ENCODE peak calls at places on chromosomes 7 and 10, in four cellular contexts. M is PC-3; L is heart left ventricle; K is CD4-positive, alpha-beta T cell. D is an unnamed sample.

GRCh38 chr10:71714055-71714454 is 5.5 kb downstream of the C10orf105 start:
- DNase-seq in M (no peak), L (no peak), K (no peak), D (no peak)

GRCh38 chr10:59872892-59873463 is 33.4 kb downstream of the CCDC6 start:
- DNase-seq in M (no peak), L (peak; percentile 52), K (no peak), D (no peak)

GRCh38 chr10:68074404-68074774 is 694 bp downstream of the HERC4 start:
- DNase-seq in M (no peak), L (no peak), K (no peak), D (no peak)

GRCh38 chr10:106705576-106706526 is 458.7 kb downstream of the SORCS1 start:
- DNase-seq in M (peak; percentile 72), L (peak; percentile 43), K (no peak), D (no peak)

GRCh38 chr10:46541017-46541661 is 15.3 kb downstream of the GPRIN2 start:
- DNase-seq in M (no peak), L (no peak), K (no peak), D (peak; percentile 11)

GRCh38 chr10:49187044-49187484 is 1.1 kb downstream of the TMEM273 start:
- DNase-seq in M (no peak), L (no peak), K (no peak), D (no peak)

GRCh38 chr10:70192325-70192966 is 22.1 kb upstream of the SAR1A start:
- DNase-seq in M (no peak), L (no peak), K (no peak), D (no peak)

GRCh38 chr10:58818889-58819288 is 306.2 kb downstream of the BICC1 start:
- DNase-seq in M (peak; percentile 97), L (no peak), K (no peak), D (no peak)

GRCh38 chr10:97096327-97097153 is 89.2 kb downstream of the SLIT1 start:
- DNase-seq in M (no peak), L (peak; percentile 82), K (no peak), D (no peak)

GRCh38 chr7:112272921-112273561 is 66.5 kb downstream of the ZNF277 start:
- DNase-seq in M (no peak), L (no peak), K (no peak), D (no peak)

GRCh38 chr7:1974714-1975113 is 258.0 kb downstream of the MAD1L1 start:
- DNase-seq in M (no peak), L (no peak), K (no peak), D (no peak)

GRCh38 chr10:71663311-71663710 is 56.3 kb downstream of the C10orf105 start:
- DNase-seq in M (no peak), L (no peak), K (no peak), D (no peak)

GRCh38 chr7:2063562-2064360 is 169.0 kb downstream of the MAD1L1 start:
- DNase-seq in M (peak; percentile 45), L (peak; percentile 42), K (no peak), D (no peak)

GRCh38 chr7:12211054-12212050 is at the start of gene TMEM106B:
- DNase-seq in M (peak; percentile 97), L (peak; percentile 97), K (peak; percentile 98), D (peak; percentile 97)

GRCh38 chr7:45292481-45292880 is 134.9 kb downstream of the RAMP3 start:
- DNase-seq in M (no peak), L (peak; percentile 30), K (no peak), D (no peak)

GRCh38 chr7:105830405-105831218 is 45.8 kb downstream of the ATXN7L1 start:
- DNase-seq in M (peak; percentile 99), L (no peak), K (no peak), D (no peak)

GRCh38 chr7:17099083-17099973 is 199.1 kb upstream of the AHR start:
- DNase-seq in M (peak; percentile 96), L (no peak), K (no peak), D (no peak)

GRCh38 chr10:14508725-14509124 is 178.0 kb upstream of the FRMD4A start:
- DNase-seq in M (no peak), L (no peak), K (no peak), D (no peak)

GRCh38 chr7:15567652-15568051 is 5.8 kb upstream of the AGMO start:
- DNase-seq in M (no peak), L (no peak), K (no peak), D (no peak)

GRCh38 chr7:149310113-149310836 is 48.3 kb downstream of the ZNF783 start:
- DNase-seq in M (peak; percentile 80), L (no peak), K (no peak), D (no peak)

GRCh38 chr7:74606909-74607255 is 50.6 kb upstream of the GTF2I start:
- DNase-seq in M (no peak), L (no peak), K (no peak), D (no peak)

GRCh38 chr10:88670497-88670896 is 6.3 kb downstream of the LIPF start:
- DNase-seq in M (no peak), L (no peak), K (no peak), D (no peak)

GRCh38 chr10:132927824-132928223 is 14.5 kb downstream of the CFAP46 start:
- DNase-seq in M (no peak), L (no peak), K (no peak), D (no peak)

GRCh38 chr10:13659887-13660544 is 73.3 kb downstream of the PRPF18 start:
- DNase-seq in M (peak; percentile 27), L (peak; percentile 69), K (peak; percentile 52), D (peak; percentile 42)

GRCh38 chr7:122886357-122887081 is at the start of gene CADPS2:
- DNase-seq in M (peak; percentile 71), L (peak; percentile 87), K (no peak), D (no peak)

GRCh38 chr7:149257146-149257545 is 4.8 kb upstream of the ZNF783 start:
- DNase-seq in M (peak; percentile 61), L (no peak), K (no peak), D (no peak)

GRCh38 chr10:11335167-11335652 is 276.2 kb downstream of the USP6NL start:
- DNase-seq in M (no peak), L (no peak), K (no peak), D (no peak)

GRCh38 chr10:101018600-101019439 is 12.1 kb downstream of the PDZD7 start:
- DNase-seq in M (peak; percentile 77), L (peak; percentile 84), K (peak; percentile 57), D (peak; percentile 47)

GRCh38 chr10:106506509-106507265 is 657.8 kb downstream of the SORCS1 start:
- DNase-seq in M (peak; percentile 85), L (no peak), K (no peak), D (no peak)

GRCh38 chr7:94087664-94088352 is 83.7 kb upstream of the BET1 start:
- DNase-seq in M (peak; percentile 81), L (peak; percentile 32), K (peak; percentile 4), D (no peak)

GRCh38 chr10:127989481-127989964 is 82.6 kb downstream of the PTPRE start:
- DNase-seq in M (no peak), L (no peak), K (no peak), D (no peak)

GRCh38 chr10:113616244-113617074 is 47.4 kb downstream of the NRAP start:
- DNase-seq in M (peak; percentile 22), L (no peak), K (no peak), D (no peak)

GRCh38 chr7:957418-958220 is 3.1 kb upstream of the ADAP1 start:
- DNase-seq in M (no peak), L (no peak), K (no peak), D (no peak)

GRCh38 chr10:103556383-103557007 is 63.0 kb downstream of the NEURL1 start:
- DNase-seq in M (no peak), L (no peak), K (no peak), D (no peak)

GRCh38 chr7:144027070-144027469 is 21.7 kb upstream of the OR2A5 start:
- DNase-seq in M (peak; percentile 52), L (no peak), K (no peak), D (no peak)

GRCh38 chr7:91979590-91979989 is 38.9 kb downstream of the AKAP9 start:
- DNase-seq in M (no peak), L (no peak), K (no peak), D (no peak)
- H3K9me3 ChIP-seq in M (no peaks in the 10 kb centered on the region), L (peaks cover 5% of the 10 kb centered on the region), K (no peaks in the 10 kb centered on the region), D (no peaks in the 10 kb centered on the region)

GRCh38 chr7:158361326-158361946 is 226.2 kb downstream of the PTPRN2 start:
- DNase-seq in M (no peak), L (no peak), K (no peak), D (no peak)
- H3K9me3 ChIP-seq in M (no peaks in the 10 kb centered on the region), L (no peaks in the 10 kb centered on the region), K (no peaks in the 10 kb centered on the region), D (no peaks in the 10 kb centered on the region)

GRCh38 chr7:24979470-24979862 is 512 bp downstream of the OSBPL3 start:
- DNase-seq in M (peak; percentile 66), L (peak; percentile 65), K (peak; percentile 76), D (peak; percentile 70)
- H3K9me3 ChIP-seq in M (no peaks in the 10 kb centered on the region), L (no peaks in the 10 kb centered on the region), K (no peaks in the 10 kb centered on the region), D (no peaks in the 10 kb centered on the region)

GRCh38 chr10:42380926-42381547 is 257.3 kb downstream of the ZNF33B start:
- DNase-seq in M (no peak), L (no peak), K (no peak), D (no peak)
- H3K9me3 ChIP-seq in M (peaks cover 9% of the 10 kb centered on the region), L (no peaks in the 10 kb centered on the region), K (no peaks in the 10 kb centered on the region), D (no peaks in the 10 kb centered on the region)

DNA sequence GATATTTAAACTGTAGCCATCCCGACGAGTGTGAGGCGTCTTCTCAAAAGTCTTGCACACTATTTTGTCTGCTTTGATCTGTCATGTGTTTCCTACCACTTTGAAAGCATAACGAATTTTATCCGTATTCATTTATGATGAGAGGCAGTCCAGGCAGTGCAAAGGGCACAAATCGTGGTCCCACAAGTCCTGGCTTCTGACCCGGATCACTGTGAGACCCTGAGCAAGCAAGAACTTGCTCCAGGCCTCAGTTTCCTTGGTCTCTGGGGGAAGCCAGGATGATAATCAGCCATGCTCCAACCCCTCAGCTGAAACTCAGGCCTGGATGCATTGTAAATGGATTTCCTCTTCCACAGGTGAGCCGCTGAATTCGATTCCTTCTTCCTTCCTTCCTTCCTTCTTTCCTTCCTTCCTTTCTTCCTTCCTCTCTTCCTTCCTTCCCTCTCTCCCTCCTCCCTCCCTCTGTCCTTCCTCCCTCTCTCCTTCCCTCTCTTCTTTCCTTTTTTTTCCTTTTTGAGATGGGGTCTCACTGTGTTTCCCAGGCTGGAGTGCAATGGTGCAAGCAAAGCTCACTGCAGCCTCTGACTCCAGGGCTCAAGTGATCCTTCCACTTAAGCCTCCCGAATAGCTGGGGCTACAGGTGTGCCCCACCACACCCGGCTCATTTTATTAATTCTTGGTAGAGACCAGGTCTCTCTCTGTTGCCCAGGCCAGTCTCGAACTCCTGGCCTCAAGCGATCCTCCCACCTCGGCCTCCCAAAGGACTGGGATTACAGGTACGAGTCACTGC is 18.4 kb upstream of the ZKSCAN1 start:
- DNase-seq in M (no peak), L (no peak), K (no peak), D (no peak)
- H3K9me3 ChIP-seq in M (no peaks in the 10 kb centered on the region), L (no peaks in the 10 kb centered on the region), K (no peaks in the 10 kb centered on the region), D (no peaks in the 10 kb centered on the region)

GRCh38 chr7:87330942-87331341 is 14.5 kb upstream of the CROT start:
- DNase-seq in M (no peak), L (no peak), K (no peak), D (no peak)
- H3K9me3 ChIP-seq in M (peaks cover 8% of the 10 kb centered on the region), L (peaks cover 47% of the 10 kb centered on the region), K (peaks cover 26% of the 10 kb centered on the region), D (peaks cover 13% of the 10 kb centered on the region)

GRCh38 chr7:64373017-64373416 is 59.3 kb downstream of the ZNF736 start:
- DNase-seq in M (no peak), L (no peak), K (no peak), D (no peak)
- H3K9me3 ChIP-seq in M (no peaks in the 10 kb centered on the region), L (peaks cover 13% of the 10 kb centered on the region), K (peaks cover 37% of the 10 kb centered on the region), D (peaks cover 3% of the 10 kb centered on the region)

GRCh38 chr10:115914475-115914874 is 358.5 kb downstream of the GFRA1 start:
- DNase-seq in M (no peak), L (no peak), K (no peak), D (no peak)

GRCh38 chr10:115903845-115904244 is 369.2 kb downstream of the GFRA1 start:
- DNase-seq in M (no peak), L (no peak), K (no peak), D (no peak)

GRCh38 chr10:115909962-115910361 is 363.0 kb downstream of the GFRA1 start:
- DNase-seq in M (no peak), L (no peak), K (no peak), D (no peak)

GRCh38 chr10:115909037-115909436 is 364.0 kb downstream of the GFRA1 start:
- DNase-seq in M (no peak), L (no peak), K (no peak), D (no peak)
- H3K9me3 ChIP-seq in M (no peaks in the 10 kb centered on the region), L (no peaks in the 10 kb centered on the region), K (peaks cover 4% of the 10 kb centered on the region), D (no peaks in the 10 kb centered on the region)

D was measured in T-helper 17 cell.